ENCODE peak calls at places on chromosomes 3 and 15, in six cellular contexts. I is neuronal stem cell, X is pancreas, K is SJSA1, T is A549, H is ovary. L is an unnamed sample.

GRCh38 chr3:119301001-119301400 is 6.8 kb downstream of the ARHGAP31 start:
- DNase-seq in I (no peak), X (no peak), K (no peak), T (no peak), H (no peak), L (no peak)

GRCh38 chr3:149832086-149832485 is 19.1 kb downstream of the RNF13 start:
- DNase-seq in I (no peak), X (no peak), K (no peak), T (no peak), H (no peak), L (no peak)

GRCh38 chr3:111035896-111036295 is 35.7 kb upstream of the NECTIN3 start:
- DNase-seq in I (no peak), X (no peak), K (no peak), T (no peak), H (no peak), L (no peak)

GRCh38 chr3:143934791-143935190 is 36.8 kb upstream of the DIPK2A start:
- DNase-seq in I (no peak), X (no peak), K (no peak), T (no peak), H (no peak), L (no peak)

GRCh38 chr3:3260870-3261269 is 81.4 kb upstream of the CRBN start:
- DNase-seq in I (no peak), X (no peak), K (no peak), T (no peak), H (no peak), L (no peak)

GRCh38 chr3:107884719-107885460 is 205.9 kb downstream of the CD47 start:
- DNase-seq in I (no peak), X (no peak), K (peak; percentile 67), T (no peak), H (no peak), L (no peak)

GRCh38 chr3:194731496-194732073 is 45.9 kb downstream of the FAM43A start:
- DNase-seq in I (no peak), X (no peak), K (no peak), T (no peak), H (no peak), L (no peak)

GRCh38 chr3:127688416-127689265 is 15.9 kb downstream of the ABTB1 start:
- DNase-seq in I (no peak), X (no peak), K (no peak), T (no peak), H (peak; percentile 19), L (peak; percentile 97)

GRCh38 chr3:194237110-194237509 is 101.2 kb downstream of the HES1 start:
- DNase-seq in I (no peak), X (no peak), K (no peak), T (no peak), H (no peak), L (no peak)

GRCh38 chr3:188303823-188304222 is 149.9 kb downstream of the LPP start:
- DNase-seq in I (no peak), X (no peak), K (no peak), T (no peak), H (no peak), L (no peak)

GRCh38 chr15:90191795-90192494 is 9.2 kb upstream of the SEMA4B start:
- DNase-seq in I (no peak), X (peak; percentile 96), K (peak; percentile 58), T (no peak), H (peak; percentile 92), L (peak; percentile 33)

GRCh38 chr3:48157950-48158376 is 30.3 kb downstream of the CDC25A start:
- DNase-seq in I (peak; percentile 59), X (peak; percentile 43), K (peak; percentile 54), T (peak; percentile 53), H (peak; percentile 79), L (peak; percentile 65)

GRCh38 chr15:27574541-27575054 is 524.5 kb downstream of the OCA2 start:
- DNase-seq in I (no peak), X (peak; percentile 42), K (no peak), T (no peak), H (no peak), L (no peak)
- H3K9me3 ChIP-seq in I (no peaks in the 10 kb centered on the region), X (no peaks in the 10 kb centered on the region), K (no peaks in the 10 kb centered on the region), T (no peaks in the 10 kb centered on the region), H (no peaks in the 10 kb centered on the region), L (no peaks in the 10 kb centered on the region)

DNA sequence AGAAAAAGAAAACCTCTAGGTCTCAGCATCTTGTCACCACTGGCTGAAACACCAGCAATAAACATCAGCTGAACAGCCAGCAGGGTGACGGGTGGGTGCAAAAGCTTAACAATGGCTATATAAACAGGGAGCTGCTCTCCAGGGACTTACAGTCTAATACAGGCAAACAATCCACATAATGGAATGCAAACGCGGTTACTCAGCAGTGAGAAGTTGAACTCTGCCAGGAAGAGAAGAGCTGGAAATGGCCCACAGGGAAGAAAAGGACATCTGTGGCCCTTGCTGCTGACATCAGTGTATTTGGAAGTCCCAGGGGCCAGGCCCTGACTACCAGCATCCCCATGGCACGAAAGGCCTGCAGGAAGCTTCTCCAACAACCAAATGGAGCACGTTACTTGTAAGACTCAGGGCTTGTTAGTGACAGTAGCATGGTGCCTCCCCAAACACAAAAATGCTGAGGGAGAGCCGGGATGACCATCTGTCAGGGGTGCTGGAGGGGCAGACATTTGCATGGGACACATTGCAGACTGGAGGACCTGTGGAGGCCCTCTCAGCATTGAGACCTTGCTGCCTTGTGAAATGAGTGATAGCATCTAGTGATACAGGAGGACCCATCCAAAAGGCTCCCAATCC is 3.0 kb downstream of the HEG1 start:
- DNase-seq in I (no peak), X (no peak), K (peak; percentile 84), T (no peak), H (no peak), L (peak; percentile 59)
- H3K27ac ChIP-seq in I (no peak overlapping the region), X (peak overlapping the region; percentile 46), K (peak overlapping the region; percentile 85), T (peak overlapping the region; percentile 26), H (no peak overlapping the region), L (peak overlapping the region; percentile 3)

GRCh38 chr15:41774873-41775417 is 661 bp downstream of the MAPKBP1 start:
- DNase-seq in I (no peak), X (peak; percentile 22), K (no peak), T (no peak), H (no peak), L (no peak)
- H3K4me1 ChIP-seq in I (peaks cover 10% of the 10 kb centered on the region), X (peaks cover 6% of the 10 kb centered on the region), K (peaks cover 52% of the 10 kb centered on the region), T (peaks cover 22% of the 10 kb centered on the region), H (peaks cover 26% of the 10 kb centered on the region), L (peaks cover 28% of the 10 kb centered on the region)

GRCh38 chr15:94769089-94769488 is 537.7 kb downstream of the MCTP2 start:
- DNase-seq in I (no peak), X (no peak), K (no peak), T (no peak), H (no peak), L (no peak)
- H3K9me3 ChIP-seq in I (no peaks in the 10 kb centered on the region), X (no peaks in the 10 kb centered on the region), K (no peaks in the 10 kb centered on the region), T (peaks cover 5% of the 10 kb centered on the region), H (no peaks in the 10 kb centered on the region), L (no peaks in the 10 kb centered on the region)

DNA sequence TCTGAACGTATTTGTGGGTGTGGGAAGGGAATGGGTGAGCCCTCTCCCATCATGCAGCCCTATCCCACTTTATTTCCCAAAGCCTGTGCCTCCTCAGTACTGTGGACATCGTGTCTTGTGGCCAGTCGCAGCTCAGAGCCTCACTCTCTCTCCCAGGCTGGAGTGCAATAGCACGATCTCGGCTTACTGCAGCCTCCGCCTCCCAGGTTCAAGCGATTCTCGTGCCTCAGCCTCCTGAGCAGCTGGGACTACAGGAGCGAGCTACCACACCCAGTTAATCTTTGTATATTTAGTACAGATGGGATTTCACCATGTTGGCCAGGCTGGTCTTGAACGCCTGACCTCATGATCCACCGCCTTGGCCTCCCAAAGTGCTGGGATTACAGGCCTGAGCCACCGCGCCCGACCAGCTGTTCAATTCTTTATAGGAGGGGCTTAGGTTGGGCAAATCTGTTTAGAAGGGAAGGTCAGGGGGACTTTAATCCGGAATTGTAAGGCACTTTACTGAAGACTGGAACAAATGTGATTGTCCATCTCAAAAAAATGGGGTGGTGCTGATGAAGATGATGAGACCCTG is 42.7 kb upstream of the BDH1 start:
- DNase-seq in I (no peak), X (no peak), K (no peak), T (no peak), H (no peak), L (no peak)
- H3K27ac ChIP-seq in I (no peak overlapping the region), X (no peak overlapping the region), K (no peak overlapping the region), T (no peak overlapping the region), H (no peak overlapping the region), L (peak overlapping the region; percentile 26)

GRCh38 chr15:39787479-39787878 is 4.8 kb upstream of the FSIP1 start:
- DNase-seq in I (no peak), X (no peak), K (no peak), T (no peak), H (no peak), L (peak; percentile 66)
- H3K4me1 ChIP-seq in I (peaks cover 22% of the 10 kb centered on the region), X (peaks cover 5% of the 10 kb centered on the region), K (peaks cover 65% of the 10 kb centered on the region), T (peaks cover 15% of the 10 kb centered on the region), H (peaks cover 1% of the 10 kb centered on the region), L (peaks cover 25% of the 10 kb centered on the region)

GRCh38 chr3:38469852-38470251 is 16.2 kb downstream of the ACVR2B start:
- DNase-seq in I (no peak), X (no peak), K (no peak), T (no peak), H (no peak), L (no peak)
- H3K9me3 ChIP-seq in I (peaks cover 6% of the 10 kb centered on the region), X (no peaks in the 10 kb centered on the region), K (no peaks in the 10 kb centered on the region), T (peaks cover 35% of the 10 kb centered on the region), H (no peaks in the 10 kb centered on the region), L (peaks cover 7% of the 10 kb centered on the region)

GRCh38 chr15:25892126-25892525 is 29.0 kb upstream of the ATP10A start:
- DNase-seq in I (no peak), X (no peak), K (no peak), T (no peak), H (no peak), L (no peak)
- H3K27ac ChIP-seq in I (no peak overlapping the region), X (no peak overlapping the region), K (no peak overlapping the region), T (peak overlapping the region; percentile 69), H (no peak overlapping the region), L (no peak overlapping the region)

DNA sequence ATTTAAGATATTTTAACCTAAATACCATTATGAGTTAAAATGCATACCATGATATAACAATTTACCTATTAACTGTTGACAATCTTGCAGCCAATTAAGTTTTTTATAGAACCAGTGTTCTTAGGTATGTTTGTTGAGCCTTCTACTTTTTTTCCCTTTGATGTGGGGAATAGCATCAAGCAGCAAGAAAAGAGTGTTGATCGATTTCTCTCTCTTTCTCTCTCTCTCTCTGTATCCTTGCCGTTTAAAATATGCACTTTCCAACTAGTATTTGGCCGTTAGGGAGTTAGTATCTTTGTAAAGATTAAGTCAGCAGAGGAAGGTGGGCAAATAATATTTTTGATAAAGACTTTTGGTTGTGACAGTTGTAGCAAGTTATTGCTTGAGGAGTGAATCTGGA is 5.9 kb downstream of the CHD2 start:
- DNase-seq in I (no peak), X (no peak), K (no peak), T (no peak), H (no peak), L (no peak)
- H3K4me1 ChIP-seq in I (peaks cover 20% of the 10 kb centered on the region), X (peaks cover 43% of the 10 kb centered on the region), K (peaks cover 73% of the 10 kb centered on the region), T (peaks cover 60% of the 10 kb centered on the region), H (peaks cover 17% of the 10 kb centered on the region), L (peaks cover 23% of the 10 kb centered on the region)

GRCh38 chr3:129919357-129919756 is 25.8 kb upstream of the TMCC1 start:
- DNase-seq in I (no peak), X (no peak), K (no peak), T (no peak), H (no peak), L (no peak)
- H3K9me3 ChIP-seq in I (peaks cover 18% of the 10 kb centered on the region), X (no peaks in the 10 kb centered on the region), K (peaks cover 11% of the 10 kb centered on the region), T (peaks cover 47% of the 10 kb centered on the region), H (peaks cover 7% of the 10 kb centered on the region), L (peaks cover 13% of the 10 kb centered on the region)

L was measured in SJCRH30.